ENCODE peak calls at places on chromosomes 16 and 17, in ten cellular contexts. Q is glutamatergic neuron; H is ureter; R is AG04449; Z is fibroblast of the conjunctiva; K is upper lobe of right lung; U is left kidney; E is effector CD4-positive, alpha-beta T cell; V is ACHN; I is GM20000. S is an unnamed sample.

GRCh38 chr16:86484240-86484639 is 26.1 kb upstream of the FOXF1 start:
- DNase-seq in I (no peak), H (no peak), U (no peak), V (no peak), Z (no peak), R (no peak), Q (no peak), E (no peak), K (no peak), S (no peak)

GRCh38 chr17:45139533-45139920 is 4.0 kb downstream of the ACBD4 start:
- DNase-seq in U (no peak), Q (no peak), E (no peak), I (no peak), Z (no peak), R (no peak), V (no peak), H (no peak), K (no peak), S (no peak)

GRCh38 chr17:73718912-73719311 is 74.7 kb upstream of the SDK2 start:
- DNase-seq in H (no peak), I (no peak), Z (no peak), U (peak; percentile 53), V (no peak), Q (no peak), K (no peak), R (no peak), E (no peak), S (no peak)

GRCh38 chr16:24309222-24309905 is 53.2 kb downstream of the CACNG3 start:
- DNase-seq in V (peak; percentile 69), U (no peak), I (no peak), Z (no peak), R (no peak), H (no peak), K (no peak), Q (no peak), E (no peak), S (no peak)

GRCh38 chr17:17104494-17104893 is 62.2 kb downstream of the MPRIP start:
- DNase-seq in Z (no peak), I (no peak), R (no peak), H (no peak), K (no peak), U (no peak), V (no peak), E (no peak), Q (no peak), S (no peak)

GRCh38 chr17:66135219-66135618 is 56.7 kb downstream of the CEP112 start:
- DNase-seq in U (no peak), E (no peak), K (no peak), Z (no peak), V (no peak), Q (no peak), H (no peak), I (no peak), R (no peak), S (no peak)

GRCh38 chr16:17503331-17503730 is 32.6 kb upstream of the XYLT1 start:
- DNase-seq in K (no peak), R (no peak), H (no peak), U (no peak), Z (no peak), V (no peak), I (no peak), E (no peak), Q (no peak), S (no peak)

GRCh38 chr16:28910046-28911031 is 14.7 kb downstream of the RABEP2 start:
- DNase-seq in U (peak; percentile 30), K (no peak), I (no peak), R (no peak), Q (no peak), V (no peak), Z (no peak), H (no peak), E (no peak), S (peak; percentile 23)

GRCh38 chr16:68311316-68311620 is 449 bp downstream of the PRMT7 start:
- DNase-seq in H (no peak), R (no peak), K (no peak), E (no peak), Q (no peak), I (no peak), U (no peak), Z (no peak), V (no peak), S (no peak)

GRCh38 chr17:2854662-2855061 is 58.4 kb downstream of the RAP1GAP2 start:
- DNase-seq in Z (no peak), I (no peak), H (no peak), R (no peak), E (no peak), U (peak; percentile 44), K (no peak), Q (peak; percentile 48), V (no peak), S (no peak)

GRCh38 chr17:65987988-65988387 is 203.9 kb downstream of the CEP112 start:
- DNase-seq in E (no peak), Z (peak; percentile 18), U (peak; percentile 43), V (peak; percentile 56), K (no peak), Q (no peak), H (no peak), I (no peak), R (no peak), S (no peak)

GRCh38 chr16:67191995-67192681 is at the start of gene E2F4:
- DNase-seq in R (peak; percentile 40), V (peak; percentile 97), E (peak; percentile 80), I (peak; percentile 98), H (peak; percentile 91), U (peak; percentile 95), Q (peak; percentile 91), Z (peak; percentile 64), K (peak; percentile 96), S (peak; percentile 85)

GRCh38 chr16:21646721-21647561 is 5.5 kb downstream of the IGSF6 start:
- DNase-seq in R (no peak), U (no peak), K (no peak), Z (no peak), E (peak; percentile 55), Q (no peak), H (no peak), I (peak; percentile 79), V (no peak), S (peak; percentile 84)

GRCh38 chr17:58390884-58391283 is 26.4 kb downstream of the RNF43 start:
- DNase-seq in Q (no peak), E (no peak), K (no peak), I (no peak), V (no peak), H (no peak), R (no peak), U (no peak), Z (no peak), S (no peak)

GRCh38 chr17:32943647-32944191 is 15.8 kb downstream of the TMEM98 start:
- DNase-seq in Q (no peak), Z (peak; percentile 49), R (peak; percentile 59), V (no peak), U (no peak), K (no peak), I (no peak), E (no peak), H (no peak), S (no peak)

GRCh38 chr17:50469005-50469605 is 425 bp upstream of the CHAD start:
- DNase-seq in E (no peak), R (no peak), Z (no peak), H (no peak), I (no peak), Q (peak; percentile 48), U (peak; percentile 50), V (no peak), K (no peak), S (no peak)

GRCh38 chr17:60258313-60258712 is 108.5 kb downstream of the CA4 start:
- DNase-seq in Z (no peak), R (no peak), U (no peak), E (no peak), H (no peak), K (no peak), V (no peak), I (no peak), Q (no peak), S (no peak)

GRCh38 chr16:67561501-67561823 is 864 bp upstream of the CTCF start:
- DNase-seq in R (no peak), V (no peak), Z (no peak), Q (no peak), U (no peak), E (no peak), H (no peak), I (no peak), K (no peak), S (no peak)

GRCh38 chr16:2235695-2236361 is 416 bp upstream of the DNASE1L2 start:
- DNase-seq in Q (no peak), Z (no peak), I (no peak), E (no peak), R (no peak), H (no peak), K (no peak), U (no peak), V (no peak), S (no peak)

GRCh38 chr17:39045948-39046679 is 78.9 kb upstream of the FBXO47 start:
- DNase-seq in I (no peak), H (no peak), E (no peak), V (no peak), Q (no peak), Z (no peak), K (no peak), U (no peak), R (no peak), S (no peak)

GRCh38 chr17:50210249-50211225 is 9.1 kb upstream of the COL1A1 start:
- DNase-seq in R (peak; percentile 94), E (no peak), Q (peak; percentile 66), Z (peak; percentile 88), K (no peak), U (peak; percentile 89), I (no peak), V (peak; percentile 93), H (peak; percentile 81), S (no peak)

GRCh38 chr17:32264823-32265191 is 825 bp upstream of the RHBDL3 start:
- DNase-seq in E (no peak), U (no peak), K (no peak), R (no peak), Z (no peak), V (no peak), I (no peak), H (no peak), Q (peak; percentile 59), S (no peak)

GRCh38 chr17:41061969-41062368 is 2.1 kb upstream of the KRTAP2-3 start:
- DNase-seq in E (no peak), I (no peak), V (peak; percentile 92), Z (peak; percentile 75), U (no peak), H (no peak), Q (no peak), R (peak; percentile 99), K (no peak), S (no peak)

GRCh38 chr16:47503936-47504335 is 42.8 kb downstream of the PHKB start:
- DNase-seq in I (no peak), E (no peak), Q (no peak), K (no peak), H (no peak), Z (no peak), V (no peak), U (no peak), R (no peak), S (no peak)

GRCh38 chr17:2025622-2026309 is 632 bp upstream of the RTN4RL1 start:
- DNase-seq in H (peak; percentile 85), K (peak; percentile 88), R (no peak), I (peak; percentile 68), Z (peak; percentile 37), V (peak; percentile 80), U (peak; percentile 91), Q (peak; percentile 90), E (no peak), S (no peak)

GRCh38 chr16:55933038-55933437 is 57.9 kb upstream of the CES5A start:
- DNase-seq in I (no peak), Q (no peak), H (no peak), U (no peak), V (no peak), E (no peak), K (no peak), R (no peak), Z (no peak), S (no peak)

GRCh38 chr16:70577256-70577698 is 53.7 kb downstream of the SF3B3 start:
- DNase-seq in Z (no peak), K (no peak), V (peak; percentile 74), R (no peak), I (no peak), H (no peak), U (no peak), Q (no peak), E (no peak), S (no peak)

GRCh38 chr17:81075307-81075706 is 40.4 kb downstream of the BAIAP2 start:
- DNase-seq in E (no peak), U (no peak), V (no peak), R (no peak), H (no peak), Z (no peak), K (no peak), I (no peak), Q (no peak), S (no peak)

S was measured in stimulated activated naive B cell treated with anti-CD40 and anti-IgM and Interleukin-4, amounts not matched to agents 10 μg/mL and 1 μg/mL and 100 μg/mL, for 72 hours.